ENCODE peak calls at places on chromosome 11, in seven cellular contexts. U is ELR; P is NCI-H1092 treated with DMSO at 0.1 percent for 48 hours; S is HFF-Myc; Q is amniotic stem cell; Z is stimulated activated CD4-positive, alpha-beta T cell treated with anti-CD3 and anti-CD28 coated beads, Interleukin-4, amount 100 ng/mL, for 4 hours; I is AG09309. C is an unnamed sample.

GRCh38 chr11:19853901-19854300 is 141.3 kb downstream of the NAV2 start:
- DNase-seq in U (no peak), P (no peak), S (peak; percentile 58), Q (no peak), Z (no peak), I (no peak), C (no peak)

GRCh38 chr11:2580444-2581050 is 119.2 kb downstream of the KCNQ1OT1 start:
- DNase-seq in U (no peak), P (no peak), S (no peak), Q (no peak), Z (no peak), I (no peak), C (no peak)

GRCh38 chr11:19723572-19724342 is 11.1 kb downstream of the NAV2 start:
- DNase-seq in U (peak; percentile 70), P (no peak), S (peak; percentile 77), Q (no peak), Z (peak; percentile 54), I (no peak), C (no peak)

GRCh38 chr11:27213232-27213660 is 149.8 kb downstream of the CCDC34 start:
- DNase-seq in U (peak; percentile 89), P (peak; percentile 15), S (peak; percentile 98), Q (peak; percentile 74), Z (no peak), I (peak; percentile 85), C (peak; percentile 91)

GRCh38 chr11:26245046-26245445 is 86.9 kb upstream of the ANO3 start:
- DNase-seq in U (peak; percentile 22), P (no peak), S (no peak), Q (no peak), Z (no peak), I (no peak), C (no peak)

GRCh38 chr11:122895591-122895990 is 13.0 kb downstream of the JHY start:
- DNase-seq in U (no peak), P (peak; percentile 99), S (no peak), Q (no peak), Z (no peak), I (no peak), C (no peak)

GRCh38 chr11:120574881-120575280 is 63.3 kb downstream of the GRIK4 start:
- DNase-seq in U (no peak), P (no peak), S (no peak), Q (no peak), Z (no peak), I (no peak), C (no peak)

GRCh38 chr11:19279455-19279854 is 38.7 kb upstream of the E2F8 start:
- DNase-seq in U (peak; percentile 15), P (no peak), S (no peak), Q (no peak), Z (no peak), I (no peak), C (no peak)

GRCh38 chr11:76664578-76665061 is 5.9 kb downstream of the LRRC32 start:
- DNase-seq in U (no peak), P (no peak), S (no peak), Q (no peak), Z (no peak), I (no peak), C (no peak)

GRCh38 chr11:84476581-84476980 is 1150.6 kb downstream of the DLG2 start:
- DNase-seq in U (no peak), P (no peak), S (no peak), Q (no peak), Z (no peak), I (no peak), C (no peak)

GRCh38 chr11:73158356-73159051 is 16.4 kb upstream of the FCHSD2 start:
- DNase-seq in U (peak; percentile 51), P (no peak), S (no peak), Q (peak; percentile 18), Z (no peak), I (no peak), C (no peak)

GRCh38 chr11:111961389-111962300 is 24.5 kb downstream of the DIXDC1 start:
- DNase-seq in U (no peak), P (no peak), S (no peak), Q (no peak), Z (no peak), I (no peak), C (no peak)

GRCh38 chr11:134792677-134793076 is 380.6 kb upstream of the B3GAT1 start:
- DNase-seq in U (no peak), P (no peak), S (no peak), Q (no peak), Z (no peak), I (no peak), C (no peak)

GRCh38 chr11:116275634-116276033 is 497.2 kb downstream of the BUD13 start:
- DNase-seq in U (peak; percentile 7), P (no peak), S (no peak), Q (no peak), Z (no peak), I (no peak), C (no peak)